ENCODE peak calls at places on chromosomes 4 and X, in ten cellular contexts. C, N, T, G, I, V, Y, H, K and A are unnamed samples.

GRCh38 chr4:108361886-108362285 is 193.2 kb upstream of the LEF1 start:
- DNase-seq in C (no peak), N (no peak), T (no peak), G (no peak), I (no peak), V (no peak), Y (no peak), H (no peak), K (no peak), A (no peak)

GRCh38 chrX:11138498-11139390 is 27.6 kb downstream of the HCCS start:
- DNase-seq in C (no peak), N (no peak), T (no peak), G (no peak), I (no peak), V (no peak), Y (no peak), H (no peak), K (no peak), A (no peak)

GRCh38 chr4:98148856-98149255 is 5.6 kb upstream of the STPG2 start:
- DNase-seq in C (no peak), N (no peak), T (no peak), G (no peak), I (no peak), V (no peak), Y (no peak), H (no peak), K (no peak), A (no peak)

GRCh38 chr4:78612398-78613005 is 60.9 kb downstream of the ANXA3 start:
- DNase-seq in C (peak; percentile 40), N (no peak), T (no peak), G (no peak), I (peak; percentile 38), V (no peak), Y (no peak), H (no peak), K (peak; percentile 34), A (no peak)

GRCh38 chr4:110270492-110271197 is 72.2 kb upstream of the ELOVL6 start:
- DNase-seq in C (no peak), N (no peak), T (no peak), G (no peak), I (no peak), V (no peak), Y (no peak), H (no peak), K (no peak), A (no peak)

GRCh38 chrX:150216716-150217115 is 146.4 kb upstream of the MAMLD1 start:
- DNase-seq in C (no peak), N (no peak), T (no peak), G (no peak), I (no peak), V (no peak), Y (no peak), H (no peak), K (no peak), A (no peak)

GRCh38 chrX:6465731-6466130 is 69.2 kb downstream of the VCX3A start:
- DNase-seq in C (peak; percentile 6), N (no peak), T (no peak), G (no peak), I (no peak), V (no peak), Y (no peak), H (no peak), K (no peak), A (no peak)

GRCh38 chr4:154490589-154491340 is 834 bp downstream of the DCHS2 start:
- DNase-seq in C (peak; percentile 25), N (no peak), T (no peak), G (peak; percentile 16), I (no peak), V (no peak), Y (no peak), H (no peak), K (no peak), A (no peak)

GRCh38 chrX:790031-790430 is 159.4 kb downstream of the SHOX start:
- DNase-seq in C (no peak), N (no peak), T (no peak), G (no peak), I (no peak), V (no peak), Y (no peak), H (no peak), K (no peak), A (no peak)

GRCh38 chr4:76867880-76868655 is 29.9 kb downstream of the SOWAHB start:
- DNase-seq in C (no peak), N (no peak), T (no peak), G (no peak), I (no peak), V (no peak), Y (no peak), H (no peak), K (no peak), A (no peak)

GRCh38 chrX:101252634-101253033 is 33.0 kb downstream of the DRP2 start:
- DNase-seq in C (no peak), N (no peak), T (no peak), G (no peak), I (no peak), V (no peak), Y (no peak), H (no peak), K (no peak), A (no peak)

GRCh38 chr4:183098080-183098722 is 856 bp upstream of the WWC2 start:
- DNase-seq in C (no peak), N (no peak), T (peak; percentile 19), G (peak; percentile 45), I (peak; percentile 18), V (no peak), Y (peak; percentile 61), H (no peak), K (peak; percentile 51), A (peak; percentile 14)

GRCh38 chr4:94451051-94451404 is 714 bp upstream of the PDLIM5 start:
- DNase-seq in C (no peak), N (no peak), T (no peak), G (no peak), I (no peak), V (no peak), Y (no peak), H (no peak), K (no peak), A (no peak)

GRCh38 chr4:64341711-64342110 is 67.5 kb downstream of the TECRL start:
- DNase-seq in C (peak; percentile 34), N (no peak), T (no peak), G (no peak), I (no peak), V (no peak), Y (no peak), H (no peak), K (peak; percentile 80), A (no peak)

GRCh38 chrX:115348440-115349225 is 59.1 kb downstream of the LUZP4 start:
- DNase-seq in C (no peak), N (no peak), T (no peak), G (no peak), I (no peak), V (no peak), Y (no peak), H (no peak), K (no peak), A (no peak)

GRCh38 chr4:67935888-67936287 is 27.4 kb downstream of the TMPRSS11A start:
- DNase-seq in C (no peak), N (no peak), T (no peak), G (no peak), I (no peak), V (no peak), Y (no peak), H (no peak), K (no peak), A (no peak)

GRCh38 chr4:163157157-163157556 is 9.5 kb downstream of the NAF1 start:
- DNase-seq in C (no peak), N (no peak), T (no peak), G (no peak), I (no peak), V (no peak), Y (no peak), H (no peak), K (no peak), A (no peak)

GRCh38 chr4:105088110-105088879 is 58.4 kb upstream of the TET2 start:
- DNase-seq in C (no peak), N (no peak), T (no peak), G (peak; percentile 15), I (peak; percentile 19), V (no peak), Y (no peak), H (no peak), K (peak; percentile 23), A (no peak)

GRCh38 chrX:24081661-24082154 is 27.0 kb downstream of the EIF2S3 start:
- DNase-seq in C (peak; percentile 40), N (peak; percentile 39), T (peak; percentile 7), G (peak; percentile 56), I (peak; percentile 73), V (peak; percentile 18), Y (peak; percentile 45), H (peak; percentile 30), K (peak; percentile 32), A (no peak)

GRCh38 chr4:117817316-117817715 is 217.0 kb upstream of the NDST3 start:
- DNase-seq in C (no peak), N (no peak), T (no peak), G (no peak), I (no peak), V (no peak), Y (no peak), H (no peak), K (no peak), A (no peak)

GRCh38 chrX:99857455-99857854 is 552.6 kb downstream of the PCDH19 start:
- DNase-seq in C (no peak), N (no peak), T (no peak), G (no peak), I (no peak), V (no peak), Y (no peak), H (no peak), K (no peak), A (no peak)

GRCh38 chr4:895596-895995 is 36.5 kb downstream of the GAK start:
- DNase-seq in C (no peak), N (no peak), T (no peak), G (no peak), I (no peak), V (no peak), Y (no peak), H (no peak), K (no peak), A (no peak)

GRCh38 chrX:356385-357034 is 30.2 kb downstream of the PPP2R3B start:
- DNase-seq in C (no peak), N (no peak), T (no peak), G (no peak), I (no peak), V (no peak), Y (no peak), H (no peak), K (no peak), A (no peak)

GRCh38 chr4:4398430-4398829 is 11.5 kb downstream of the NSG1 start:
- DNase-seq in C (no peak), N (no peak), T (no peak), G (no peak), I (no peak), V (no peak), Y (no peak), H (no peak), K (no peak), A (no peak)

GRCh38 chrX:12948495-12948894 is 26.4 kb upstream of the TMSB4X start:
- DNase-seq in C (no peak), N (no peak), T (no peak), G (no peak), I (no peak), V (no peak), Y (no peak), H (no peak), K (no peak), A (no peak)

GRCh38 chr4:149716728-149717127 is 98.9 kb downstream of the IQCM start:
- DNase-seq in C (no peak), N (no peak), T (no peak), G (no peak), I (no peak), V (no peak), Y (no peak), H (no peak), K (no peak), A (no peak)

GRCh38 chr4:42655921-42656735 is 777 bp downstream of the ATP8A1 start:
- DNase-seq in C (peak; percentile 45), N (peak; percentile 20), T (peak; percentile 34), G (peak; percentile 37), I (no peak), V (peak; percentile 21), Y (peak; percentile 56), H (peak; percentile 30), K (peak; percentile 39), A (peak; percentile 63)

GRCh38 chrX:140501321-140501720 is 3.5 kb downstream of the SOX3 start:
- DNase-seq in C (no peak), N (no peak), T (no peak), G (no peak), I (no peak), V (no peak), Y (no peak), H (no peak), K (no peak), A (no peak)